ENCODE peak calls at places on chromosomes 13 and 19, in five cellular contexts. One of them, this sample, is unnamed.
A peak's percentile ranks its signal among the peaks of the same experiment; 100 is the strongest.

GRCh38 chr19:51024924-51025323 is 1.5 kb downstream of the KLK11 start:
- DNase-seq in NCI-H1092: no peak
- DNase-seq in psoas muscle: no peak
- DNase-seq in stromal cell of bone marrow: no peak
- DNase-seq in ELR: no peak
- DNase-seq in this sample: no peak

GRCh38 chr19:53908106-53908932 is 759 bp upstream of the CACNG7 start:
- DNase-seq in NCI-H1092: no peak
- DNase-seq in psoas muscle: peak; percentile 40
- DNase-seq in stromal cell of bone marrow: peak; percentile 6
- DNase-seq in ELR: peak; percentile 58
- DNase-seq in this sample: peak; percentile 63

GRCh38 chr13:110627761-110628476 is 12.6 kb downstream of the NAXD start:
- DNase-seq in NCI-H1092: no peak
- DNase-seq in psoas muscle: no peak
- DNase-seq in stromal cell of bone marrow: no peak
- DNase-seq in ELR: no peak
- DNase-seq in this sample: no peak

GRCh38 chr13:48126944-48127814 is 32.3 kb upstream of the MED4 start:
- DNase-seq in NCI-H1092: no peak
- DNase-seq in psoas muscle: peak; percentile 60
- DNase-seq in stromal cell of bone marrow: peak; percentile 66
- DNase-seq in ELR: peak; percentile 76
- DNase-seq in this sample: peak; percentile 86

GRCh38 chr19:21749090-21749489 is 18.3 kb downstream of the ZNF100 start:
- DNase-seq in NCI-H1092: no peak
- DNase-seq in psoas muscle: no peak
- DNase-seq in stromal cell of bone marrow: no peak
- DNase-seq in ELR: peak; percentile 46
- DNase-seq in this sample: no peak

GRCh38 chr13:107753286-107753685 is 462.1 kb downstream of the LIG4 start:
- DNase-seq in NCI-H1092: no peak
- DNase-seq in psoas muscle: no peak
- DNase-seq in stromal cell of bone marrow: no peak
- DNase-seq in ELR: no peak
- DNase-seq in this sample: no peak

GRCh38 chr13:25136872-25137623 is 35.0 kb downstream of the AMER2 start:
- DNase-seq in NCI-H1092: no peak
- DNase-seq in psoas muscle: no peak
- DNase-seq in stromal cell of bone marrow: no peak
- DNase-seq in ELR: no peak
- DNase-seq in this sample: no peak

GRCh38 chr19:18846862-18847515 is 15.2 kb downstream of the UPF1 start:
- DNase-seq in NCI-H1092: peak; percentile 57
- DNase-seq in psoas muscle: peak; percentile 83
- DNase-seq in stromal cell of bone marrow: peak; percentile 59
- DNase-seq in ELR: peak; percentile 82
- DNase-seq in this sample: peak; percentile 67

GRCh38 chr13:100828226-100828625 is 153.6 kb upstream of the TMTC4 start:
- DNase-seq in NCI-H1092: peak; percentile 48
- DNase-seq in psoas muscle: no peak
- DNase-seq in stromal cell of bone marrow: no peak
- DNase-seq in ELR: peak; percentile 11
- DNase-seq in this sample: peak; percentile 10

GRCh38 chr13:100483836-100484381 is 104.7 kb downstream of the GGACT start:
- DNase-seq in NCI-H1092: peak; percentile 37
- DNase-seq in psoas muscle: no peak
- DNase-seq in stromal cell of bone marrow: no peak
- DNase-seq in ELR: no peak
- DNase-seq in this sample: no peak

GRCh38 chr19:51168571-51169282 is 26.6 kb downstream of the SIGLEC7 start:
- DNase-seq in NCI-H1092: no peak
- DNase-seq in psoas muscle: no peak
- DNase-seq in stromal cell of bone marrow: no peak
- DNase-seq in ELR: peak; percentile 10
- DNase-seq in this sample: no peak

GRCh38 chr13:99122171-99122570 is 78.5 kb upstream of the UBAC2 start:
- DNase-seq in NCI-H1092: no peak
- DNase-seq in psoas muscle: no peak
- DNase-seq in stromal cell of bone marrow: no peak
- DNase-seq in ELR: no peak
- DNase-seq in this sample: no peak

GRCh38 chr13:111270765-111271164 is 49.7 kb upstream of the TEX29 start:
- DNase-seq in NCI-H1092: no peak
- DNase-seq in psoas muscle: no peak
- DNase-seq in stromal cell of bone marrow: no peak
- DNase-seq in ELR: peak; percentile 57
- DNase-seq in this sample: no peak

GRCh38 chr19:14997981-14998380 is 18.3 kb upstream of the SLC1A6 start:
- DNase-seq in NCI-H1092: no peak
- DNase-seq in psoas muscle: no peak
- DNase-seq in stromal cell of bone marrow: no peak
- DNase-seq in ELR: no peak
- DNase-seq in this sample: no peak

GRCh38 chr13:113929628-113930615 is 44.0 kb downstream of the C13orf46 start:
- DNase-seq in NCI-H1092: no peak
- DNase-seq in psoas muscle: peak; percentile 55
- DNase-seq in stromal cell of bone marrow: no peak
- DNase-seq in ELR: no peak
- DNase-seq in this sample: no peak

GRCh38 chr13:49584771-49585182 is 581 bp downstream of the RCBTB1 start:
- DNase-seq in NCI-H1092: no peak
- DNase-seq in psoas muscle: no peak
- DNase-seq in stromal cell of bone marrow: no peak
- DNase-seq in ELR: peak; percentile 44
- DNase-seq in this sample: peak; percentile 45

GRCh38 chr19:10211071-10211470 is 16.3 kb upstream of the DNMT1 start:
- DNase-seq in NCI-H1092: no peak
- DNase-seq in psoas muscle: no peak
- DNase-seq in stromal cell of bone marrow: no peak
- DNase-seq in ELR: no peak
- DNase-seq in this sample: peak; percentile 83

GRCh38 chr13:44393391-44393790 is 19.8 kb downstream of the SERP2 start:
- DNase-seq in NCI-H1092: no peak
- DNase-seq in psoas muscle: no peak
- DNase-seq in stromal cell of bone marrow: no peak
- DNase-seq in ELR: no peak
- DNase-seq in this sample: no peak

GRCh38 chr19:850221-850978 is 1.7 kb upstream of the ELANE start:
- DNase-seq in NCI-H1092: no peak
- DNase-seq in psoas muscle: peak; percentile 92
- DNase-seq in stromal cell of bone marrow: peak; percentile 85
- DNase-seq in ELR: peak; percentile 63
- DNase-seq in this sample: peak; percentile 64

GRCh38 chr19:48858984-48859710 is 9.3 kb downstream of the PLEKHA4 start:
- DNase-seq in NCI-H1092: no peak
- DNase-seq in psoas muscle: no peak
- DNase-seq in stromal cell of bone marrow: no peak
- DNase-seq in ELR: no peak
- DNase-seq in this sample: peak; percentile 70

GRCh38 chr13:76745246-76746200 is 140.7 kb downstream of the KCTD12 start:
- DNase-seq in NCI-H1092: no peak
- DNase-seq in psoas muscle: no peak
- DNase-seq in stromal cell of bone marrow: no peak
- DNase-seq in ELR: no peak
- DNase-seq in this sample: peak; percentile 25

GRCh38 chr13:95552539-95553270 is at the start of gene CLDN10:
- DNase-seq in NCI-H1092: peak; percentile 28
- DNase-seq in psoas muscle: peak; percentile 14
- DNase-seq in stromal cell of bone marrow: no peak
- DNase-seq in ELR: no peak
- DNase-seq in this sample: no peak

GRCh38 chr19:42250249-42250665 is 4.7 kb downstream of the ERF start:
- DNase-seq in NCI-H1092: no peak
- DNase-seq in psoas muscle: no peak
- DNase-seq in stromal cell of bone marrow: no peak
- DNase-seq in ELR: no peak
- DNase-seq in this sample: no peak